ENCODE peak calls at places on chromosomes 1 and 21, in ten cellular contexts. One of them, this sample, is unnamed.

GRCh38 chr1:98461873-98462385 is 199.6 kb upstream of the SNX7 start:
- DNase-seq in GM19239: no peak
- DNase-seq in transverse colon: no peak
- DNase-seq in activated CD8-positive, alpha-beta T cell treated with anti-CD3 and anti-CD28 coated beads, Interleukin-2, amount 10 ng/mL, durations not matched to agents 7 days and 5 days: no peak
- DNase-seq in mucosa of gallbladder: no peak
- DNase-seq in GM12864: no peak
- DNase-seq in stimulated activated CD4-positive, alpha-beta T cell treated with anti-CD3 and anti-CD28 coated beads, Interleukin-1b, Interleukin-23, amount 100 ng/mL, for 4 hours: no peak
- DNase-seq in AG09319: no peak
- DNase-seq in ovary: no peak
- DNase-seq in DMS 273 treated with DMSO at 0.1 percent for 48 hours: no peak
- DNase-seq in this sample: no peak

GRCh38 chr1:81556968-81557367 is 243.8 kb upstream of the ADGRL2 start:
- DNase-seq in DMS 273 treated with DMSO at 0.1 percent for 48 hours: no peak
- DNase-seq in activated CD8-positive, alpha-beta T cell treated with anti-CD3 and anti-CD28 coated beads, Interleukin-2, amount 10 ng/mL, durations not matched to agents 7 days and 5 days: no peak
- DNase-seq in GM19239: no peak
- DNase-seq in stimulated activated CD4-positive, alpha-beta T cell treated with anti-CD3 and anti-CD28 coated beads, Interleukin-1b, Interleukin-23, amount 100 ng/mL, for 4 hours: no peak
- DNase-seq in ovary: no peak
- DNase-seq in transverse colon: no peak
- DNase-seq in mucosa of gallbladder: no peak
- DNase-seq in AG09319: no peak
- DNase-seq in GM12864: no peak
- DNase-seq in this sample: no peak

GRCh38 chr1:32816676-32817158 is 441 bp downstream of the YARS1 start:
- DNase-seq in DMS 273 treated with DMSO at 0.1 percent for 48 hours: peak
- DNase-seq in GM12864: no peak
- DNase-seq in mucosa of gallbladder: no peak
- DNase-seq in GM19239: no peak
- DNase-seq in activated CD8-positive, alpha-beta T cell treated with anti-CD3 and anti-CD28 coated beads, Interleukin-2, amount 10 ng/mL, durations not matched to agents 7 days and 5 days: no peak
- DNase-seq in ovary: no peak
- DNase-seq in transverse colon: peak
- DNase-seq in stimulated activated CD4-positive, alpha-beta T cell treated with anti-CD3 and anti-CD28 coated beads, Interleukin-1b, Interleukin-23, amount 100 ng/mL, for 4 hours: no peak
- DNase-seq in AG09319: no peak
- DNase-seq in this sample: no peak

GRCh38 chr1:108590436-108590835 is 30.5 kb downstream of the EEIG2 start:
- DNase-seq in GM12864: no peak
- DNase-seq in AG09319: no peak
- DNase-seq in GM19239: no peak
- DNase-seq in DMS 273 treated with DMSO at 0.1 percent for 48 hours: no peak
- DNase-seq in transverse colon: no peak
- DNase-seq in mucosa of gallbladder: no peak
- DNase-seq in activated CD8-positive, alpha-beta T cell treated with anti-CD3 and anti-CD28 coated beads, Interleukin-2, amount 10 ng/mL, durations not matched to agents 7 days and 5 days: no peak
- DNase-seq in ovary: no peak
- DNase-seq in stimulated activated CD4-positive, alpha-beta T cell treated with anti-CD3 and anti-CD28 coated beads, Interleukin-1b, Interleukin-23, amount 100 ng/mL, for 4 hours: no peak
- DNase-seq in this sample: no peak

GRCh38 chr1:151847867-151848596 is 5.5 kb downstream of the THEM5 start:
- DNase-seq in DMS 273 treated with DMSO at 0.1 percent for 48 hours: no peak
- DNase-seq in stimulated activated CD4-positive, alpha-beta T cell treated with anti-CD3 and anti-CD28 coated beads, Interleukin-1b, Interleukin-23, amount 100 ng/mL, for 4 hours: no peak
- DNase-seq in GM19239: no peak
- DNase-seq in ovary: no peak
- DNase-seq in mucosa of gallbladder: no peak
- DNase-seq in activated CD8-positive, alpha-beta T cell treated with anti-CD3 and anti-CD28 coated beads, Interleukin-2, amount 10 ng/mL, durations not matched to agents 7 days and 5 days: no peak
- DNase-seq in transverse colon: no peak
- DNase-seq in GM12864: no peak
- DNase-seq in AG09319: no peak
- DNase-seq in this sample: no peak

GRCh38 chr1:19072285-19072981 is 116.0 kb upstream of the IFFO2 start:
- DNase-seq in AG09319: no peak
- DNase-seq in ovary: no peak
- DNase-seq in mucosa of gallbladder: no peak
- DNase-seq in stimulated activated CD4-positive, alpha-beta T cell treated with anti-CD3 and anti-CD28 coated beads, Interleukin-1b, Interleukin-23, amount 100 ng/mL, for 4 hours: no peak
- DNase-seq in DMS 273 treated with DMSO at 0.1 percent for 48 hours: no peak
- DNase-seq in activated CD8-positive, alpha-beta T cell treated with anti-CD3 and anti-CD28 coated beads, Interleukin-2, amount 10 ng/mL, durations not matched to agents 7 days and 5 days: no peak
- DNase-seq in GM19239: no peak
- DNase-seq in GM12864: no peak
- DNase-seq in transverse colon: no peak
- DNase-seq in this sample: no peak

GRCh38 chr1:202809597-202810159 is 1.1 kb upstream of the PCAT6 start:
- DNase-seq in activated CD8-positive, alpha-beta T cell treated with anti-CD3 and anti-CD28 coated beads, Interleukin-2, amount 10 ng/mL, durations not matched to agents 7 days and 5 days: no peak
- DNase-seq in stimulated activated CD4-positive, alpha-beta T cell treated with anti-CD3 and anti-CD28 coated beads, Interleukin-1b, Interleukin-23, amount 100 ng/mL, for 4 hours: no peak
- DNase-seq in transverse colon: no peak
- DNase-seq in ovary: no peak
- DNase-seq in GM12864: no peak
- DNase-seq in mucosa of gallbladder: no peak
- DNase-seq in DMS 273 treated with DMSO at 0.1 percent for 48 hours: no peak
- DNase-seq in AG09319: no peak
- DNase-seq in GM19239: no peak
- DNase-seq in this sample: no peak

GRCh38 chr1:183353597-183353996 is 64.6 kb downstream of the NMNAT2 start:
- DNase-seq in ovary: no peak
- DNase-seq in activated CD8-positive, alpha-beta T cell treated with anti-CD3 and anti-CD28 coated beads, Interleukin-2, amount 10 ng/mL, durations not matched to agents 7 days and 5 days: no peak
- DNase-seq in DMS 273 treated with DMSO at 0.1 percent for 48 hours: no peak
- DNase-seq in stimulated activated CD4-positive, alpha-beta T cell treated with anti-CD3 and anti-CD28 coated beads, Interleukin-1b, Interleukin-23, amount 100 ng/mL, for 4 hours: no peak
- DNase-seq in mucosa of gallbladder: no peak
- DNase-seq in GM19239: no peak
- DNase-seq in GM12864: no peak
- DNase-seq in AG09319: no peak
- DNase-seq in transverse colon: no peak
- DNase-seq in this sample: no peak

GRCh38 chr21:38212716-38213115 is 44.1 kb upstream of the KCNJ15 start:
- DNase-seq in DMS 273 treated with DMSO at 0.1 percent for 48 hours: no peak
- DNase-seq in ovary: no peak
- DNase-seq in mucosa of gallbladder: no peak
- DNase-seq in AG09319: no peak
- DNase-seq in GM12864: no peak
- DNase-seq in activated CD8-positive, alpha-beta T cell treated with anti-CD3 and anti-CD28 coated beads, Interleukin-2, amount 10 ng/mL, durations not matched to agents 7 days and 5 days: no peak
- DNase-seq in GM19239: no peak
- DNase-seq in stimulated activated CD4-positive, alpha-beta T cell treated with anti-CD3 and anti-CD28 coated beads, Interleukin-1b, Interleukin-23, amount 100 ng/mL, for 4 hours: no peak
- DNase-seq in transverse colon: no peak
- DNase-seq in this sample: no peak

GRCh38 chr1:231493421-231494185 is 34.9 kb upstream of the TSNAX start:
- DNase-seq in transverse colon: no peak
- DNase-seq in AG09319: no peak
- DNase-seq in mucosa of gallbladder: no peak
- DNase-seq in GM12864: no peak
- DNase-seq in DMS 273 treated with DMSO at 0.1 percent for 48 hours: no peak
- DNase-seq in stimulated activated CD4-positive, alpha-beta T cell treated with anti-CD3 and anti-CD28 coated beads, Interleukin-1b, Interleukin-23, amount 100 ng/mL, for 4 hours: no peak
- DNase-seq in activated CD8-positive, alpha-beta T cell treated with anti-CD3 and anti-CD28 coated beads, Interleukin-2, amount 10 ng/mL, durations not matched to agents 7 days and 5 days: no peak
- DNase-seq in GM19239: no peak
- DNase-seq in ovary: no peak
- DNase-seq in this sample: no peak

GRCh38 chr1:14616997-14617396 is 18.5 kb downstream of the KAZN start:
- DNase-seq in ovary: no peak
- DNase-seq in AG09319: no peak
- DNase-seq in mucosa of gallbladder: no peak
- DNase-seq in stimulated activated CD4-positive, alpha-beta T cell treated with anti-CD3 and anti-CD28 coated beads, Interleukin-1b, Interleukin-23, amount 100 ng/mL, for 4 hours: no peak
- DNase-seq in GM19239: no peak
- DNase-seq in transverse colon: no peak
- DNase-seq in activated CD8-positive, alpha-beta T cell treated with anti-CD3 and anti-CD28 coated beads, Interleukin-2, amount 10 ng/mL, durations not matched to agents 7 days and 5 days: no peak
- DNase-seq in GM12864: no peak
- DNase-seq in DMS 273 treated with DMSO at 0.1 percent for 48 hours: no peak
- DNase-seq in this sample: no peak

GRCh38 chr1:239184581-239185244 is 201.7 kb upstream of the CHRM3 start:
- DNase-seq in AG09319: no peak
- DNase-seq in GM12864: no peak
- DNase-seq in DMS 273 treated with DMSO at 0.1 percent for 48 hours: no peak
- DNase-seq in stimulated activated CD4-positive, alpha-beta T cell treated with anti-CD3 and anti-CD28 coated beads, Interleukin-1b, Interleukin-23, amount 100 ng/mL, for 4 hours: no peak
- DNase-seq in GM19239: no peak
- DNase-seq in ovary: no peak
- DNase-seq in transverse colon: no peak
- DNase-seq in mucosa of gallbladder: no peak
- DNase-seq in activated CD8-positive, alpha-beta T cell treated with anti-CD3 and anti-CD28 coated beads, Interleukin-2, amount 10 ng/mL, durations not matched to agents 7 days and 5 days: no peak
- DNase-seq in this sample: no peak

GRCh38 chr1:158203693-158204457 is 23.2 kb downstream of the CD1D start:
- DNase-seq in stimulated activated CD4-positive, alpha-beta T cell treated with anti-CD3 and anti-CD28 coated beads, Interleukin-1b, Interleukin-23, amount 100 ng/mL, for 4 hours: no peak
- DNase-seq in AG09319: peak
- DNase-seq in GM19239: no peak
- DNase-seq in DMS 273 treated with DMSO at 0.1 percent for 48 hours: no peak
- DNase-seq in activated CD8-positive, alpha-beta T cell treated with anti-CD3 and anti-CD28 coated beads, Interleukin-2, amount 10 ng/mL, durations not matched to agents 7 days and 5 days: peak
- DNase-seq in transverse colon: no peak
- DNase-seq in ovary: no peak
- DNase-seq in GM12864: no peak
- DNase-seq in mucosa of gallbladder: peak
- DNase-seq in this sample: peak

GRCh38 chr1:220628431-220628830 is 61.7 kb upstream of the C1orf115 start:
- DNase-seq in GM12864: no peak
- DNase-seq in GM19239: no peak
- DNase-seq in transverse colon: no peak
- DNase-seq in DMS 273 treated with DMSO at 0.1 percent for 48 hours: no peak
- DNase-seq in AG09319: no peak
- DNase-seq in mucosa of gallbladder: no peak
- DNase-seq in ovary: no peak
- DNase-seq in activated CD8-positive, alpha-beta T cell treated with anti-CD3 and anti-CD28 coated beads, Interleukin-2, amount 10 ng/mL, durations not matched to agents 7 days and 5 days: no peak
- DNase-seq in stimulated activated CD4-positive, alpha-beta T cell treated with anti-CD3 and anti-CD28 coated beads, Interleukin-1b, Interleukin-23, amount 100 ng/mL, for 4 hours: no peak
- DNase-seq in this sample: no peak

GRCh38 chr1:107153033-107153432 is 12.2 kb downstream of the NTNG1 start:
- DNase-seq in DMS 273 treated with DMSO at 0.1 percent for 48 hours: no peak
- DNase-seq in AG09319: no peak
- DNase-seq in GM12864: no peak
- DNase-seq in ovary: no peak
- DNase-seq in stimulated activated CD4-positive, alpha-beta T cell treated with anti-CD3 and anti-CD28 coated beads, Interleukin-1b, Interleukin-23, amount 100 ng/mL, for 4 hours: no peak
- DNase-seq in GM19239: no peak
- DNase-seq in mucosa of gallbladder: no peak
- DNase-seq in transverse colon: no peak
- DNase-seq in activated CD8-positive, alpha-beta T cell treated with anti-CD3 and anti-CD28 coated beads, Interleukin-2, amount 10 ng/mL, durations not matched to agents 7 days and 5 days: no peak
- DNase-seq in this sample: no peak

GRCh38 chr1:204575221-204576190 is 59.3 kb downstream of the MDM4 start:
- DNase-seq in mucosa of gallbladder: no peak
- DNase-seq in transverse colon: no peak
- DNase-seq in GM12864: no peak
- DNase-seq in DMS 273 treated with DMSO at 0.1 percent for 48 hours: no peak
- DNase-seq in AG09319: no peak
- DNase-seq in stimulated activated CD4-positive, alpha-beta T cell treated with anti-CD3 and anti-CD28 coated beads, Interleukin-1b, Interleukin-23, amount 100 ng/mL, for 4 hours: no peak
- DNase-seq in ovary: no peak
- DNase-seq in GM19239: no peak
- DNase-seq in activated CD8-positive, alpha-beta T cell treated with anti-CD3 and anti-CD28 coated beads, Interleukin-2, amount 10 ng/mL, durations not matched to agents 7 days and 5 days: no peak
- DNase-seq in this sample: no peak

GRCh38 chr1:177983824-177984528 is 14.1 kb upstream of the SEC16B start:
- DNase-seq in GM12864: no peak
- DNase-seq in activated CD8-positive, alpha-beta T cell treated with anti-CD3 and anti-CD28 coated beads, Interleukin-2, amount 10 ng/mL, durations not matched to agents 7 days and 5 days: no peak
- DNase-seq in mucosa of gallbladder: peak
- DNase-seq in GM19239: no peak
- DNase-seq in DMS 273 treated with DMSO at 0.1 percent for 48 hours: peak
- DNase-seq in ovary: peak
- DNase-seq in AG09319: peak
- DNase-seq in transverse colon: peak
- DNase-seq in stimulated activated CD4-positive, alpha-beta T cell treated with anti-CD3 and anti-CD28 coated beads, Interleukin-1b, Interleukin-23, amount 100 ng/mL, for 4 hours: no peak
- DNase-seq in this sample: peak

GRCh38 chr1:37890378-37891014 is 31.1 kb upstream of the MTF1 start:
- DNase-seq in AG09319: no peak
- DNase-seq in stimulated activated CD4-positive, alpha-beta T cell treated with anti-CD3 and anti-CD28 coated beads, Interleukin-1b, Interleukin-23, amount 100 ng/mL, for 4 hours: no peak
- DNase-seq in mucosa of gallbladder: no peak
- DNase-seq in activated CD8-positive, alpha-beta T cell treated with anti-CD3 and anti-CD28 coated beads, Interleukin-2, amount 10 ng/mL, durations not matched to agents 7 days and 5 days: peak
- DNase-seq in GM12864: peak
- DNase-seq in GM19239: no peak
- DNase-seq in DMS 273 treated with DMSO at 0.1 percent for 48 hours: no peak
- DNase-seq in ovary: no peak
- DNase-seq in transverse colon: no peak
- DNase-seq in this sample: no peak

GRCh38 chr21:37257967-37258877 is 8.9 kb downstream of the VPS26C start:
- DNase-seq in ovary: peak
- DNase-seq in GM12864: peak
- DNase-seq in GM19239: peak
- DNase-seq in activated CD8-positive, alpha-beta T cell treated with anti-CD3 and anti-CD28 coated beads, Interleukin-2, amount 10 ng/mL, durations not matched to agents 7 days and 5 days: peak
- DNase-seq in mucosa of gallbladder: peak
- DNase-seq in AG09319: no peak
- DNase-seq in DMS 273 treated with DMSO at 0.1 percent for 48 hours: peak
- DNase-seq in transverse colon: peak
- DNase-seq in stimulated activated CD4-positive, alpha-beta T cell treated with anti-CD3 and anti-CD28 coated beads, Interleukin-1b, Interleukin-23, amount 100 ng/mL, for 4 hours: peak
- DNase-seq in this sample: no peak

GRCh38 chr1:8011923-8012858 is 13.9 kb downstream of the ERRFI1 start:
- DNase-seq in AG09319: no peak
- DNase-seq in DMS 273 treated with DMSO at 0.1 percent for 48 hours: no peak
- DNase-seq in activated CD8-positive, alpha-beta T cell treated with anti-CD3 and anti-CD28 coated beads, Interleukin-2, amount 10 ng/mL, durations not matched to agents 7 days and 5 days: no peak
- DNase-seq in GM19239: no peak
- DNase-seq in mucosa of gallbladder: no peak
- DNase-seq in GM12864: no peak
- DNase-seq in ovary: no peak
- DNase-seq in stimulated activated CD4-positive, alpha-beta T cell treated with anti-CD3 and anti-CD28 coated beads, Interleukin-1b, Interleukin-23, amount 100 ng/mL, for 4 hours: no peak
- DNase-seq in transverse colon: no peak
- DNase-seq in this sample: no peak

GRCh38 chr1:204398197-204399125 is 13.2 kb downstream of the PPP1R15B start:
- DNase-seq in stimulated activated CD4-positive, alpha-beta T cell treated with anti-CD3 and anti-CD28 coated beads, Interleukin-1b, Interleukin-23, amount 100 ng/mL, for 4 hours: peak
- DNase-seq in mucosa of gallbladder: peak
- DNase-seq in transverse colon: peak
- DNase-seq in AG09319: no peak
- DNase-seq in GM12864: peak
- DNase-seq in GM19239: peak
- DNase-seq in ovary: no peak
- DNase-seq in activated CD8-positive, alpha-beta T cell treated with anti-CD3 and anti-CD28 coated beads, Interleukin-2, amount 10 ng/mL, durations not matched to agents 7 days and 5 days: peak
- DNase-seq in DMS 273 treated with DMSO at 0.1 percent for 48 hours: peak
- DNase-seq in this sample: no peak

GRCh38 chr1:205440476-205441317 is 15.1 kb downstream of the BLACAT1 start:
- DNase-seq in stimulated activated CD4-positive, alpha-beta T cell treated with anti-CD3 and anti-CD28 coated beads, Interleukin-1b, Interleukin-23, amount 100 ng/mL, for 4 hours: peak
- DNase-seq in activated CD8-positive, alpha-beta T cell treated with anti-CD3 and anti-CD28 coated beads, Interleukin-2, amount 10 ng/mL, durations not matched to agents 7 days and 5 days: peak
- DNase-seq in transverse colon: peak
- DNase-seq in AG09319: no peak
- DNase-seq in ovary: peak
- DNase-seq in GM12864: peak
- DNase-seq in DMS 273 treated with DMSO at 0.1 percent for 48 hours: no peak
- DNase-seq in mucosa of gallbladder: peak
- DNase-seq in GM19239: peak
- DNase-seq in this sample: no peak

GRCh38 chr1:1122981-1123480 is 7.1 kb upstream of the C1orf159 start:
- DNase-seq in GM19239: no peak
- DNase-seq in GM12864: no peak
- DNase-seq in DMS 273 treated with DMSO at 0.1 percent for 48 hours: no peak
- DNase-seq in mucosa of gallbladder: no peak
- DNase-seq in activated CD8-positive, alpha-beta T cell treated with anti-CD3 and anti-CD28 coated beads, Interleukin-2, amount 10 ng/mL, durations not matched to agents 7 days and 5 days: no peak
- DNase-seq in stimulated activated CD4-positive, alpha-beta T cell treated with anti-CD3 and anti-CD28 coated beads, Interleukin-1b, Interleukin-23, amount 100 ng/mL, for 4 hours: no peak
- DNase-seq in transverse colon: peak
- DNase-seq in ovary: no peak
- DNase-seq in AG09319: no peak
- DNase-seq in this sample: no peak

GRCh38 chr1:235078927-235079381 is 49.7 kb downstream of the TOMM20 start:
- DNase-seq in stimulated activated CD4-positive, alpha-beta T cell treated with anti-CD3 and anti-CD28 coated beads, Interleukin-1b, Interleukin-23, amount 100 ng/mL, for 4 hours: no peak
- DNase-seq in transverse colon: no peak
- DNase-seq in GM12864: no peak
- DNase-seq in GM19239: no peak
- DNase-seq in ovary: no peak
- DNase-seq in DMS 273 treated with DMSO at 0.1 percent for 48 hours: no peak
- DNase-seq in mucosa of gallbladder: no peak
- DNase-seq in activated CD8-positive, alpha-beta T cell treated with anti-CD3 and anti-CD28 coated beads, Interleukin-2, amount 10 ng/mL, durations not matched to agents 7 days and 5 days: no peak
- DNase-seq in AG09319: no peak
- DNase-seq in this sample: no peak

GRCh38 chr1:220776725-220777326 is 9.9 kb upstream of the MTARC1 start:
- DNase-seq in AG09319: peak
- DNase-seq in GM19239: peak
- DNase-seq in DMS 273 treated with DMSO at 0.1 percent for 48 hours: peak
- DNase-seq in GM12864: no peak
- DNase-seq in stimulated activated CD4-positive, alpha-beta T cell treated with anti-CD3 and anti-CD28 coated beads, Interleukin-1b, Interleukin-23, amount 100 ng/mL, for 4 hours: peak
- DNase-seq in mucosa of gallbladder: peak
- DNase-seq in activated CD8-positive, alpha-beta T cell treated with anti-CD3 and anti-CD28 coated beads, Interleukin-2, amount 10 ng/mL, durations not matched to agents 7 days and 5 days: peak
- DNase-seq in transverse colon: peak
- DNase-seq in ovary: peak
- DNase-seq in this sample: peak

GRCh38 chr21:26490771-26491170 is 82.3 kb downstream of the CYYR1 start:
- DNase-seq in mucosa of gallbladder: no peak
- DNase-seq in AG09319: no peak
- DNase-seq in DMS 273 treated with DMSO at 0.1 percent for 48 hours: no peak
- DNase-seq in GM12864: no peak
- DNase-seq in activated CD8-positive, alpha-beta T cell treated with anti-CD3 and anti-CD28 coated beads, Interleukin-2, amount 10 ng/mL, durations not matched to agents 7 days and 5 days: no peak
- DNase-seq in ovary: no peak
- DNase-seq in stimulated activated CD4-positive, alpha-beta T cell treated with anti-CD3 and anti-CD28 coated beads, Interleukin-1b, Interleukin-23, amount 100 ng/mL, for 4 hours: no peak
- DNase-seq in GM19239: no peak
- DNase-seq in transverse colon: no peak
- DNase-seq in this sample: no peak

GRCh38 chr1:41898191-41898713 is 20.5 kb downstream of the HIVEP3 start:
- DNase-seq in transverse colon: peak
- DNase-seq in DMS 273 treated with DMSO at 0.1 percent for 48 hours: no peak
- DNase-seq in AG09319: no peak
- DNase-seq in ovary: no peak
- DNase-seq in GM19239: no peak
- DNase-seq in stimulated activated CD4-positive, alpha-beta T cell treated with anti-CD3 and anti-CD28 coated beads, Interleukin-1b, Interleukin-23, amount 100 ng/mL, for 4 hours: peak
- DNase-seq in activated CD8-positive, alpha-beta T cell treated with anti-CD3 and anti-CD28 coated beads, Interleukin-2, amount 10 ng/mL, durations not matched to agents 7 days and 5 days: peak
- DNase-seq in GM12864: no peak
- DNase-seq in mucosa of gallbladder: peak
- DNase-seq in this sample: no peak

GRCh38 chr1:195714248-195714647 is 894.0 kb downstream of the KCNT2 start:
- DNase-seq in transverse colon: no peak
- DNase-seq in activated CD8-positive, alpha-beta T cell treated with anti-CD3 and anti-CD28 coated beads, Interleukin-2, amount 10 ng/mL, durations not matched to agents 7 days and 5 days: no peak
- DNase-seq in DMS 273 treated with DMSO at 0.1 percent for 48 hours: no peak
- DNase-seq in AG09319: no peak
- DNase-seq in GM12864: no peak
- DNase-seq in mucosa of gallbladder: no peak
- DNase-seq in ovary: no peak
- DNase-seq in GM19239: no peak
- DNase-seq in stimulated activated CD4-positive, alpha-beta T cell treated with anti-CD3 and anti-CD28 coated beads, Interleukin-1b, Interleukin-23, amount 100 ng/mL, for 4 hours: no peak
- DNase-seq in this sample: no peak